ENCODE peak calls at places on chromosomes 16 and 17, in six cellular contexts. V is mammary epithelial cell, C is GM23248, P is lung, O is PC-9, M is neural progenitor cell. S is an unnamed sample. For H3K9me3 and H3K4me1, the result is how much of the 10 kb centered on the place peaks cover.

GRCh38 chr16:19718624-19718965 is 524 bp downstream of the IQCK start:
- DNase-seq in V (peak), C (peak), P (no peak), O (no peak), M (peak), S (no peak)

GRCh38 chr16:66473654-66474519 is 46.8 kb downstream of the BEAN1 start:
- DNase-seq in V (peak), C (peak), P (no peak), O (peak), M (no peak), S (no peak)

GRCh38 chr16:54193656-54194007 is 93.0 kb downstream of the IRX3 start:
- DNase-seq in V (peak), C (peak), P (peak), O (peak), M (peak), S (peak)

GRCh38 chr16:53881371-53881770 is 177.4 kb downstream of the FTO start:
- DNase-seq in V (peak), C (peak), P (no peak), O (peak), M (no peak), S (no peak)

GRCh38 chr16:70520612-70521297 is 2.6 kb downstream of the COG4 start:
- DNase-seq in V (peak), C (peak), P (no peak), O (peak), M (no peak), S (no peak)

GRCh38 chr17:29982991-29983390 is 41.6 kb downstream of the EFCAB5 start:
- DNase-seq in V (no peak), C (no peak), P (no peak), O (no peak), M (no peak), S (no peak)

GRCh38 chr16:69890114-69890890 is 60.8 kb upstream of the CLEC18A start:
- DNase-seq in V (peak), C (peak), P (no peak), O (no peak), M (peak), S (peak)

GRCh38 chr16:79834720-79835119 is 234.2 kb upstream of the MAF start:
- DNase-seq in V (no peak), C (no peak), P (no peak), O (no peak), M (no peak), S (no peak)

GRCh38 chr16:68802190-68802589 is 41.1 kb upstream of the TANGO6 start:
- DNase-seq in V (peak), C (peak), P (no peak), O (peak), M (no peak), S (no peak)

GRCh38 chr16:2786826-2787151 is 571 bp downstream of the PRSS33 start:
- DNase-seq in V (no peak), C (no peak), P (no peak), O (no peak), M (no peak), S (no peak)

GRCh38 chr17:39199986-39200879 is at the start of gene RPL19:
- DNase-seq in V (peak), C (peak), P (peak), O (peak), M (peak), S (peak)

GRCh38 chr17:7842380-7842949 is 8.4 kb downstream of the KDM6B start:
- DNase-seq in V (peak), C (peak), P (peak), O (peak), M (peak), S (peak)

GRCh38 chr17:42163113-42163512 is 8.3 kb upstream of the RAB5C start:
- DNase-seq in V (no peak), C (no peak), P (no peak), O (no peak), M (peak), S (no peak)

GRCh38 chr16:75043175-75043937 is 44.5 kb downstream of the ZNRF1 start:
- DNase-seq in V (no peak), C (no peak), P (no peak), O (no peak), M (no peak), S (peak)

GRCh38 chr17:16444258-16444886 is 29.0 kb downstream of the TRPV2 start:
- DNase-seq in V (no peak), C (no peak), P (no peak), O (no peak), M (no peak), S (no peak)

GRCh38 chr17:68288804-68289203 is 2.1 kb downstream of the SLC16A6 start:
- DNase-seq in V (no peak), C (no peak), P (no peak), O (no peak), M (peak), S (no peak)

GRCh38 chr16:4330277-4330882 is 14.5 kb downstream of the GLIS2 start:
- DNase-seq in V (peak), C (peak), P (peak), O (no peak), M (peak), S (peak)

GRCh38 chr16:58105619-58106018 is 23.6 kb downstream of the CFAP20 start:
- DNase-seq in V (no peak), C (peak), P (no peak), O (no peak), M (no peak), S (no peak)

GRCh38 chr17:43927101-43927935 is 15.0 kb downstream of the PPY start:
- DNase-seq in V (no peak), C (peak), P (no peak), O (no peak), M (peak), S (no peak)

GRCh38 chr16:34078697-34079096 is 619.3 kb downstream of the TP53TG3F start:
- DNase-seq in V (peak), C (no peak), P (no peak), O (no peak), M (no peak), S (no peak)
- H3K9me3 ChIP-seq in V (half or more), C (under half), P (under half), O (half or more), M (half or more), S (half or more)

GRCh38 chr17:66465701-66466100 is 163.3 kb downstream of the PRKCA start:
- DNase-seq in V (no peak), C (no peak), P (no peak), O (no peak), M (no peak), S (no peak)
- H3K4me1 ChIP-seq in V (under half), C (half or more), P (under half), O (half or more), M (under half), S (under half)

GRCh38 chr17:76076765-76077581 is 2.0 kb upstream of the ZACN start:
- DNase-seq in V (peak), C (peak), P (no peak), O (no peak), M (peak), S (no peak)

GRCh38 chr17:76074390-76075363 is at the start of gene GALR2:
- DNase-seq in V (no peak), C (no peak), P (no peak), O (no peak), M (peak), S (no peak)

GRCh38 chr17:76075364-76076099 is 951 bp downstream of the GALR2 start:
- DNase-seq in V (peak), C (peak), P (no peak), O (no peak), M (peak), S (no peak)

GRCh38 chr17:76077582-76078110 is 1.3 kb upstream of the ZACN start:
- DNase-seq in V (no peak), C (no peak), P (no peak), O (no peak), M (no peak), S (no peak)

DNA sequence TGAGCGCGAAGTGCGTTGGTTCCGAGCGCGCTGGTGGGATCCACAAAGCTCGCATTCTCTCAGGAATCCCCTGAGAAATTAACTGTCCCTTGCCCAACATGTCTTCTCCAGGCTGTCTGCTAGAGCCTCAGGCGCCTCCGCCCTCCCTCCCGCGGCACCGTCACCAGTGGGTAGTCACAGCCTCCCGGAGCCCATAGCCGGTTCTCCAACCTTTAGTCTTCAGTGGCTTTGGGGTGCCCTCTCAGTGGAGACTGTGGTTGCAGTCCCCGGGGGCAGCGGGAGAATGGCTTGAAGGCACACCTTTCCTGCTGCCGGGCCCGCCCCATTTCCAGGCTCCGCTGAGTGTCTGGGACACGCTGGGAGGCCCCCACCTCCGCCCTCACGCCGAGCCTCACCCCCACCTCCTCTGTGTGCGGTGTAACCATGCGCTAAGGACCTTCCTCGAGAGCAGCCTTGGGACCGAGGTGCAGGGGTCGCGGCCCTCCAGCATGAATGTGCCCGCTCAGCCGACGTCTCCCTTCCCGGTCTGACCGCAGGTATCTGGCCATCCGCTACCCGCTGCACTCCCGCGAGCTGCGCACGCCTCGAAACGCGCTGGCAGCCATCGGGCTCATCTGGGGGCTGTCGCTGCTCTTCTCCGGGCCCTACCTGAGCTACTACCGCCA is 1.7 kb downstream of the GALR2 start:
- DNase-seq in V (no peak), C (no peak), P (no peak), O (no peak), M (peak), S (no peak)
- H3K9me3 ChIP-seq in V (under half), C (under half), P (under half), O (under half), M (under half), S (under half)

DNA sequence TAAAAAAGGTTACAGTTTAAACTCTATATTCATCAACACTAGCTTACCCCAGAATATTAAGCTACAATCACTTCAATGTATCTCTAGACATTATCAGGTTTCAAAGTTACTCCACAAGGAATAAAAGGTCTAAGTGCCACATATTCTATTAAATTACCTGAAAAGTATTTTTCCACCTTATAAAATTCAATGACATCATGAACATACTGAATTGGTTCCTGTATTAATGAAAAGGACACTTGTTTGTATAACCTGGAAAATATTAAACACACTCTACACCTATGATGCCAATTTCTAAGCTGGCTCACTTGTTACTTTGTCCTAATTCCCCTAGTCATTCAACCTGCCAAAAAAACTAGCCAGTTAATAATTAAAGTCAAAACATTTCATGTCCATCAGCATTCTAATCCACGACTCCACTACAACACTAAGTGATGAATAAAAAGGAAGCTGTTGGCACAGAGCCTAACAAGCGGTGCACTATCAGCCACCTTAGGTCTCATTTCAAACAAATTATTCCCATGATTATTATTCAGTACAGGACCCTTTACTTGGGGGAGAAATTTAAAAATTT is 12.2 kb downstream of the MED13 start:
- DNase-seq in V (no peak), C (no peak), P (no peak), O (no peak), M (no peak), S (no peak)
- H3K4me1 ChIP-seq in V (under half), C (under half), P (under half), O (under half), M (under half), S (under half)

DNA sequence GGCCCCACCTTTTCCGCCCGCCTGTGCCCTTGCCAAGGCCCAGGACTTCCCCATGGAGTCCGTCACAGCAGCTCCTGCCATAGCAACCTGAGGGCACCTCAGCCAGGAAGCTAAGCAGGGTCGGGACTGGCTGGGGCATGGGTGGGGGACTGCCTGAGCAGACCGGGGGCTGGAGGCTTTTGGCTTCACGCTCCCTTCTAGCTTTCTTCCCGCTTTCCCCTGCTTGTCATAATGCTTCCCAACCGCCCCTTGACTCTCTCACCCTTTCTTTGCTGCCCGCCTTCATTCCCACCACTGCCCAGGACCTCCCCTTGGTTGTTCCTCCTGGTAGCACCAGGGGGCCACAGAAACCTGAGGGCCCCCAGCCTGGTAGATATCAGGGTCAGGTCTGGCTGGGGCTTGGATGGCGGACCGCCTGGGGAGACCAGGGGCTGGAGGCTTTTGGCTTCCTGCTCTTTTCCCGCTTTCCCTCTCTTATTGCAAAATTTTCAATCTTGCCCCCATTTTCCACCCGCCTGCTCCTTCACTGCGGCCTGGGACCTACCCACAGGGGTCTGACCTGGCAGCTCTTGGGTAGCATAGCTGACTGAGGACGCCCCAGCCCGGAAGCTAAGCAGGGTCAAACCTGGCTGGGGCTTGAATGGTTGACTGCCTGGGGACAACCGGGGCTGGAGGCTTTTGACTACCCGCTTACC is 2287.7 kb downstream of the TP53TG3F start:
- DNase-seq in V (no peak), C (no peak), P (no peak), O (no peak), M (no peak), S (peak)
- H3K9me3 ChIP-seq in V (under half), C (under half), P (under half), O (under half), M (under half), S (under half)

GRCh38 chr17:3761918-3762380 is 38.2 kb downstream of the HASPIN start:
- DNase-seq in V (no peak), C (no peak), P (no peak), O (no peak), M (no peak), S (no peak)
- H3K4me1 ChIP-seq in V (under half), C (under half), P (under half), O (under half), M (under half), S (under half)

GRCh38 chr16:10373556-10373955 is 12.3 kb upstream of the ATF7IP2 start:
- DNase-seq in V (no peak), C (no peak), P (no peak), O (no peak), M (no peak), S (no peak)
- H3K9me3 ChIP-seq in V (under half), C (under half), P (under half), O (under half), M (under half), S (under half)

GRCh38 chr17:64115043-64115698 is 14.8 kb downstream of the ERN1 start:
- DNase-seq in V (peak), C (peak), P (peak), O (peak), M (no peak), S (peak)

GRCh38 chr17:64118452-64118979 is 11.4 kb downstream of the ERN1 start:
- DNase-seq in V (no peak), C (peak), P (peak), O (no peak), M (no peak), S (peak)

GRCh38 chr17:64120159-64120558 is 9.8 kb downstream of the ERN1 start:
- DNase-seq in V (no peak), C (no peak), P (no peak), O (no peak), M (no peak), S (no peak)

GRCh38 chr17:64112978-64113377 is 17.0 kb downstream of the ERN1 start:
- DNase-seq in V (no peak), C (no peak), P (no peak), O (no peak), M (no peak), S (no peak)

DNA sequence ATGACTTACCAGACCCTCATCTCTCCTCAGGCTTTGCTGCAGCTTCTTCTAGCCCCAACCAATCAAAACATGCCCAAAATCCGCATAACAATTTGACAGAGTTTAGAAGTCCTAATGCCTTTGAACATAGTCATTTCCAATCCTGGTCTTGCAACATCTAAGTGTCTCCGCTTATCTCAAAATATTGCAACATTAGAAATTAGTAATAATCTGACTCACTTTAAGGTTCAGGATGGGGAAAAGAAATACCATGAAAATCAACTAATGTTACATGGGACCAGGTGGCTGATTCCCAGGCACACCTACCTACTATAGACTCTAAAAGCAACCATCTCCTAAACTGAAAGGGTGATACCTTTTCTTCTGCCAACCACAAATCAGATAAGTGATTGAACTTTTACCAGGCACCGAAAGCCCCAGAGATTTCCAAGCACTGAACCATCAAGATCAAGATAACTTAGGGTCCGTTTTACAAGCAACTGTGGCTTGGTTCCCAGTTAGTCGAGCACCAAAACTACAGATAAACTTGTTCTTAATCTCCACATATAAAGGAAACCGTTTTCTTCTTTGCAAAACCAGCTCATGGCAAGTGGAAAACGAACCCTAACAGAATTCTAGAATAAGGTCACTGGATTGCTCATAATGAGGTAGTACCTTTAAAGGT is 13.9 kb downstream of the ERN1 start:
- DNase-seq in V (peak), C (peak), P (no peak), O (peak), M (no peak), S (no peak)
- H3K4me1 ChIP-seq in V (under half), C (under half), P (under half), O (half or more), M (under half), S (under half)